ENCODE peak calls at places on chromosomes 5 and 9, in six cellular contexts. B, U, S, A, T and L are unnamed samples.

GRCh38 chr5:139392678-139393496 is 2.0 kb downstream of the PROB1 start:
- DNase-seq in U (peak; percentile 91), B (no peak), S (no peak), A (peak; percentile 91), T (peak; percentile 94), L (peak; percentile 64)

GRCh38 chr9:127684576-127684975 is 22.2 kb upstream of the CFAP157 start:
- DNase-seq in A (peak; percentile 62), U (no peak), B (no peak), S (peak; percentile 56), T (no peak), L (peak; percentile 42)

GRCh38 chr9:28073278-28073677 is 500.0 kb upstream of the C9orf72 start:
- DNase-seq in A (peak; percentile 68), U (no peak), B (peak; percentile 38), S (peak; percentile 36), T (peak; percentile 47), L (peak; percentile 72)

GRCh38 chr5:56607551-56607950 is 207.8 kb upstream of the MAP3K1 start:
- DNase-seq in A (peak; percentile 82), S (peak; percentile 50), T (no peak), U (no peak), B (no peak), L (peak; percentile 38)

GRCh38 chr5:13553896-13554295 is 390.6 kb downstream of the DNAH5 start:
- DNase-seq in B (peak; percentile 49), S (no peak), U (peak; percentile 63), A (peak; percentile 63), T (peak; percentile 82), L (no peak)

GRCh38 chr5:115379622-115380344 is 83.3 kb upstream of the CCDC112 start:
- DNase-seq in B (no peak), T (no peak), A (no peak), S (no peak), U (no peak), L (no peak)

GRCh38 chr9:129183495-129184308 is 5.6 kb upstream of the IER5L start:
- DNase-seq in U (no peak), T (no peak), S (peak; percentile 21), B (no peak), A (no peak), L (peak; percentile 61)

GRCh38 chr5:127085371-127085770 is 12.1 kb upstream of the C5orf63 start:
- DNase-seq in T (no peak), A (no peak), S (no peak), U (no peak), B (no peak), L (no peak)

GRCh38 chr9:121286973-121287721 is 19.2 kb downstream of the GSN start:
- DNase-seq in T (peak; percentile 77), A (peak; percentile 97), U (peak; percentile 94), B (peak; percentile 68), S (peak; percentile 95), L (peak; percentile 97)

GRCh38 chr5:141597814-141598213 is 21.0 kb downstream of the DIAPH1 start:
- DNase-seq in S (no peak), T (no peak), B (no peak), A (no peak), U (no peak), L (no peak)

GRCh38 chr5:122982376-122982775 is 54.1 kb downstream of the PPIC start:
- DNase-seq in T (no peak), U (no peak), B (no peak), A (no peak), S (no peak), L (no peak)

GRCh38 chr5:125190232-125191051 is 444.0 kb upstream of the ZNF608 start:
- DNase-seq in U (no peak), A (peak; percentile 48), S (peak; percentile 27), B (no peak), T (no peak), L (peak; percentile 22)

GRCh38 chr5:159752622-159753275 is 163.5 kb upstream of the ADRA1B start:
- DNase-seq in U (no peak), A (no peak), B (no peak), S (no peak), T (no peak), L (no peak)

GRCh38 chr5:133969654-133970324 is 1.4 kb upstream of the C5orf15 start:
- DNase-seq in B (no peak), U (no peak), A (no peak), T (no peak), S (peak; percentile 79), L (peak; percentile 87)

GRCh38 chr5:52773342-52773741 is 14.4 kb upstream of the ITGA1 start:
- DNase-seq in S (no peak), T (no peak), B (no peak), U (no peak), A (no peak), L (no peak)

GRCh38 chr9:105663914-105664313 is 1.7 kb downstream of the TAL2 start:
- DNase-seq in B (no peak), T (no peak), S (no peak), A (no peak), U (no peak), L (no peak)

GRCh38 chr9:117448066-117448465 is 33.2 kb upstream of the ASTN2 start:
- DNase-seq in T (no peak), A (peak; percentile 49), S (no peak), B (no peak), U (no peak), L (peak; percentile 3)

GRCh38 chr9:11312976-11313375 is 700.2 kb upstream of the PTPRD start:
- DNase-seq in S (no peak), U (no peak), T (no peak), A (no peak), B (no peak), L (peak; percentile 69)

GRCh38 chr5:8316608-8317007 is 447.7 kb downstream of the MTRR start:
- DNase-seq in B (no peak), S (no peak), U (no peak), A (peak; percentile 19), T (no peak), L (no peak)

GRCh38 chr5:167217097-167217743 is 1074.2 kb upstream of the WWC1 start:
- DNase-seq in S (no peak), U (no peak), T (no peak), B (no peak), A (peak; percentile 22), L (no peak)

GRCh38 chr5:173456751-173457171 is 128.5 kb upstream of the STC2 start:
- DNase-seq in S (peak; percentile 81), A (no peak), U (no peak), T (no peak), B (no peak), L (peak; percentile 97)

GRCh38 chr9:79054500-79054899 is 517.3 kb upstream of the TLE4 start:
- DNase-seq in U (no peak), S (peak; percentile 60), B (no peak), T (no peak), A (no peak), L (no peak)

GRCh38 chr5:159833846-159834245 is 82.4 kb upstream of the ADRA1B start:
- DNase-seq in T (no peak), U (no peak), S (no peak), B (no peak), A (no peak), L (no peak)

GRCh38 chr5:55902696-55903095 is 51.5 kb downstream of the IL31RA start:
- DNase-seq in T (no peak), S (peak; percentile 27), B (no peak), A (no peak), U (no peak), L (no peak)

GRCh38 chr9:91920846-91921350 is 29.1 kb downstream of the ROR2 start:
- DNase-seq in S (no peak), A (no peak), T (no peak), B (no peak), U (no peak), L (no peak)

GRCh38 chr9:91921371-91921770 is 28.7 kb downstream of the ROR2 start:
- DNase-seq in S (no peak), U (peak; percentile 58), A (no peak), T (no peak), B (no peak), L (no peak)

GRCh38 chr9:91917436-91917835 is 32.6 kb downstream of the ROR2 start:
- DNase-seq in A (no peak), T (no peak), B (no peak), S (no peak), U (no peak), L (no peak)

GRCh38 chr9:91923145-91923544 is 26.9 kb downstream of the ROR2 start:
- DNase-seq in S (no peak), T (no peak), U (no peak), A (no peak), B (no peak), L (no peak)

GRCh38 chr9:91919621-91920020 is 30.4 kb downstream of the ROR2 start:
- DNase-seq in U (no peak), A (no peak), S (no peak), B (no peak), T (no peak), L (no peak)
- H3K4ac ChIP-seq in U (no peak overlapping the region), A (no peak overlapping the region), S (no peak overlapping the region), B (no peak overlapping the region), T (no peak overlapping the region), L (no peak overlapping the region)

DNA sequence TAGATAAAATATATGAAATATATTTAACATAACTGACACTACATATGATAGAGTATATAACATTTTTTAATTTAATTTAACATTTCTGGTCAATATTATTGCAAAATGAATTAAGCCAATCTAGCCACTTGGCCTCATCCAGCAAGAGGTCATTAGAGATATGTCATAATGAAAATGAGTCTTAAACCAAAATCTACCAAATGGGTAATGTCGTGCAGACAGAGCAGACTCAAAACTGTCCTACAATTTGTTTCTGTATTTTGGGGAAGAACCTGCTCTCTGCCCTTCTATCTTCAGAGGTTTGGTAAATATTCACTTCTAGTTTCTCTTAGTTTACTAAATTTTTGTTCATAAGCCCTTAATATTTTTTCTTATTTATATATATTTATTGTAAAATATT is 61.4 kb downstream of the ARHGEF28 start:
- DNase-seq in A (no peak), B (no peak), U (no peak), S (no peak), T (no peak), L (no peak)
- H4K8ac ChIP-seq in A (no peak overlapping the region), B (no peak overlapping the region), U (no peak overlapping the region), S (no peak overlapping the region), T (no peak overlapping the region), L (no peak overlapping the region)

DNA sequence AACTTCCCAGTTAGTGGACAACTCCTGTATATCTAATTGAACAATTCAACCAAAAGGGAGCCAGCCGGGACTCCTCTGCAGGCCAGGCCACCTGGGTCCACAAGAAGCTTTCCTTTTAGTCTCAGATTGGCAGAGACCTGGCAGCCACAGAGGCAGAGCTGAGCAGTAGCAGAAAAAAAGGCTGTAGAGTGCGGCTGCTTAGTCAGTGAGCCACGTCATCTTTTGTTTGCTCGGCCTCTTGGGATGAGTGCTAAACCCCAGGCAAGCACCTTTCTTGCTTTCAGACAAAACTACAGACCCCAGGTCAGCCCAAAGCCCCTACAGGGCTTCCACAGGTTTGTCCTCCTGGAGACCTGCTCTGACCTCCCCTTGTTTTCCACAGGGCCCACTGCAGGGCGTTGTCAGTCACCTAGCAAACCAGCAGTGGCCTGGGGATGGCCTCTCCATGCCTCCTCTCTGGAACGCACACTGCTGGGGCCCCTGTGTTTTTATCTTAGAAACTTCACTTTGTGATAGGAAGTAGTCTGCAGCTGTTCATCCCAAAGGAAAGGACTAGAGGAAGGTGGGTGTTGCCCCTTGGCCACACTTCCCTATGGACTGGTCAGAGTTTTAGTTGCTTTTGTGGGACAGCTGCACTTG is 49.9 kb downstream of the SHB start:
- DNase-seq in U (no peak), A (no peak), B (peak; percentile 44), T (no peak), S (peak; percentile 89), L (peak; percentile 87)
- H3K4ac ChIP-seq in U (no peak overlapping the region), A (peak overlapping the region; percentile 23), B (no peak overlapping the region), T (no peak overlapping the region), S (peak overlapping the region; percentile 93), L (peak overlapping the region; percentile 83)

GRCh38 chr9:70765935-70766334 is 351.5 kb upstream of the KLF9 start:
- DNase-seq in S (no peak), A (no peak), T (no peak), B (no peak), U (no peak), L (no peak)

GRCh38 chr9:70760228-70760627 is 345.8 kb upstream of the KLF9 start:
- DNase-seq in S (no peak), B (no peak), U (no peak), A (peak; percentile 2), T (no peak), L (no peak)

GRCh38 chr9:70761139-70761538 is 346.7 kb upstream of the KLF9 start:
- DNase-seq in S (no peak), A (no peak), U (no peak), T (no peak), B (no peak), L (no peak)
- H4K8ac ChIP-seq in S (no peak overlapping the region), A (no peak overlapping the region), U (no peak overlapping the region), T (no peak overlapping the region), B (no peak overlapping the region), L (no peak overlapping the region)